ENCODE peak calls at places on chromosomes 7 and 10, in four cellular contexts. G is iris pigment epithelial cell; C is central memory CD4-positive, alpha-beta T cell; N is kidney. O is an unnamed sample.

GRCh38 chr10:35875281-35875680 is 233.2 kb upstream of the FZD8 start:
- DNase-seq in G (peak), C (no peak), N (no peak), O (no peak)

GRCh38 chr10:132900211-132900756 is 42.1 kb downstream of the CFAP46 start:
- DNase-seq in G (no peak), C (no peak), N (peak), O (no peak)

GRCh38 chr10:44715081-44715480 is 196.1 kb upstream of the TMEM72 start:
- DNase-seq in G (peak), C (no peak), N (no peak), O (no peak)

GRCh38 chr7:90244909-90245841 is at the start of gene CFAP69:
- DNase-seq in G (peak), C (peak), N (peak), O (peak)

GRCh38 chr10:103757531-103758293 is 97.7 kb downstream of the SH3PXD2A start:
- DNase-seq in G (peak), C (peak), N (peak), O (no peak)

GRCh38 chr10:111200505-111201186 is 123.8 kb downstream of the ADRA2A start:
- DNase-seq in G (no peak), C (no peak), N (no peak), O (no peak)

GRCh38 chr7:93327006-93327633 is 95.0 kb downstream of the VPS50 start:
- DNase-seq in G (peak), C (no peak), N (no peak), O (no peak)

GRCh38 chr10:95814011-95814727 is 58.2 kb downstream of the ENTPD1 start:
- DNase-seq in G (peak), C (no peak), N (no peak), O (no peak)

GRCh38 chr10:130041691-130042225 is 68.9 kb downstream of the C10orf143 start:
- DNase-seq in G (no peak), C (no peak), N (no peak), O (no peak)

GRCh38 chr7:128909605-128910568 is 622 bp downstream of the KCP start:
- DNase-seq in G (peak), C (no peak), N (peak), O (no peak)

GRCh38 chr7:137681657-137682562 is 164.9 kb downstream of the DGKI start:
- DNase-seq in G (peak), C (no peak), N (no peak), O (no peak)

GRCh38 chr7:41994046-41994745 is 242.8 kb downstream of the GLI3 start:
- DNase-seq in G (no peak), C (no peak), N (no peak), O (no peak)

GRCh38 chr7:27586825-27587224 is 75.9 kb downstream of the HIBADH start:
- DNase-seq in G (no peak), C (no peak), N (peak), O (peak)

GRCh38 chr7:12315049-12315448 is 88.6 kb downstream of the VWDE start:
- DNase-seq in G (peak), C (no peak), N (no peak), O (no peak)

GRCh38 chr10:103439776-103440175 is 12.4 kb downstream of the CALHM2 start:
- DNase-seq in G (no peak), C (no peak), N (no peak), O (no peak)

GRCh38 chr7:92949748-92950147 is 113.4 kb upstream of the CDK6 start:
- DNase-seq in G (no peak), C (no peak), N (no peak), O (no peak)

GRCh38 chr10:132685121-132685891 is 100.6 kb downstream of the NKX6-2 start:
- DNase-seq in G (peak), C (no peak), N (peak), O (peak)

GRCh38 chr10:69757553-69758309 is 44.0 kb upstream of the COL13A1 start:
- DNase-seq in G (peak), C (no peak), N (peak), O (no peak)

GRCh38 chr10:10677479-10677878 is 340.2 kb upstream of the CELF2 start:
- DNase-seq in G (peak), C (no peak), N (no peak), O (no peak)

GRCh38 chr10:129768437-129769355 is 195.4 kb downstream of the EBF3 start:
- DNase-seq in G (no peak), C (no peak), N (peak), O (peak)

GRCh38 chr7:49389866-49390265 is 383.6 kb upstream of the VWC2 start:
- DNase-seq in G (no peak), C (no peak), N (no peak), O (no peak)

GRCh38 chr7:70790215-70791073 is 341.5 kb upstream of the GALNT17 start:
- DNase-seq in G (no peak), C (no peak), N (no peak), O (no peak)

GRCh38 chr7:101436857-101437576 is 74.3 kb downstream of the COL26A1 start:
- DNase-seq in G (no peak), C (no peak), N (peak), O (no peak)

GRCh38 chr7:14761506-14762296 is 140.8 kb downstream of the DGKB start:
- DNase-seq in G (peak), C (no peak), N (no peak), O (peak)

GRCh38 chr7:5414876-5415275 is 8.8 kb downstream of the TNRC18 start:
- DNase-seq in G (no peak), C (no peak), N (no peak), O (no peak)

GRCh38 chr10:35259769-35260397 is 76.4 kb upstream of the CCNY start:
- DNase-seq in G (peak), C (no peak), N (no peak), O (no peak)

GRCh38 chr7:40243076-40243475 is 108.3 kb downstream of the SUGCT start:
- DNase-seq in G (no peak), C (no peak), N (no peak), O (no peak)

GRCh38 chr7:129989466-129989865 is 36.7 kb upstream of the UBE2H start:
- DNase-seq in G (no peak), C (peak), N (no peak), O (no peak)

GRCh38 chr10:26491934-26492333 is 53.8 kb downstream of the APBB1IP start:
- DNase-seq in G (no peak), C (no peak), N (no peak), O (no peak)